ENCODE peak calls at places on chromosome 7, in eight cellular contexts. One of them, this sample, is unnamed.

GRCh38 chr7:85104432-85105205 is 82.2 kb downstream of the SEMA3D start:
- DNase-seq in Peyer's patch: no peak
- DNase-seq in mesothelial cell of epicardium: no peak
- DNase-seq in GM12865: no peak
- DNase-seq in cardiac fibroblast: peak
- DNase-seq in left ventricle myocardium inferior: no peak
- DNase-seq in upper lobe of right lung: no peak
- DNase-seq in B cell: no peak
- DNase-seq in this sample: no peak

GRCh38 chr7:15332962-15333361 is 228.9 kb downstream of the AGMO start:
- DNase-seq in B cell: no peak
- DNase-seq in left ventricle myocardium inferior: no peak
- DNase-seq in GM12865: no peak
- DNase-seq in mesothelial cell of epicardium: no peak
- DNase-seq in cardiac fibroblast: no peak
- DNase-seq in Peyer's patch: no peak
- DNase-seq in upper lobe of right lung: no peak
- DNase-seq in this sample: no peak

GRCh38 chr7:155534691-155535090 is 11.7 kb downstream of the CNPY1 start:
- DNase-seq in left ventricle myocardium inferior: no peak
- DNase-seq in cardiac fibroblast: no peak
- DNase-seq in mesothelial cell of epicardium: no peak
- DNase-seq in upper lobe of right lung: peak
- DNase-seq in B cell: no peak
- DNase-seq in GM12865: no peak
- DNase-seq in Peyer's patch: no peak
- DNase-seq in this sample: peak

GRCh38 chr7:35969055-35969454 is 168.2 kb downstream of the SEPTIN7 start:
- DNase-seq in B cell: no peak
- DNase-seq in left ventricle myocardium inferior: no peak
- DNase-seq in upper lobe of right lung: no peak
- DNase-seq in Peyer's patch: no peak
- DNase-seq in cardiac fibroblast: no peak
- DNase-seq in GM12865: no peak
- DNase-seq in mesothelial cell of epicardium: no peak
- DNase-seq in this sample: no peak

GRCh38 chr7:70619130-70619529 is 512.8 kb upstream of the GALNT17 start:
- DNase-seq in GM12865: no peak
- DNase-seq in upper lobe of right lung: no peak
- DNase-seq in B cell: no peak
- DNase-seq in cardiac fibroblast: no peak
- DNase-seq in mesothelial cell of epicardium: no peak
- DNase-seq in left ventricle myocardium inferior: no peak
- DNase-seq in Peyer's patch: no peak
- DNase-seq in this sample: no peak

GRCh38 chr7:123210986-123211385 is 11.2 kb upstream of the SLC13A1 start:
- DNase-seq in mesothelial cell of epicardium: no peak
- DNase-seq in left ventricle myocardium inferior: no peak
- DNase-seq in Peyer's patch: no peak
- DNase-seq in GM12865: no peak
- DNase-seq in B cell: no peak
- DNase-seq in upper lobe of right lung: no peak
- DNase-seq in cardiac fibroblast: no peak
- DNase-seq in this sample: no peak

GRCh38 chr7:16455591-16455990 is 9.9 kb downstream of the SOSTDC1 start:
- DNase-seq in mesothelial cell of epicardium: no peak
- DNase-seq in left ventricle myocardium inferior: no peak
- DNase-seq in Peyer's patch: no peak
- DNase-seq in upper lobe of right lung: no peak
- DNase-seq in B cell: no peak
- DNase-seq in cardiac fibroblast: no peak
- DNase-seq in GM12865: no peak
- DNase-seq in this sample: no peak

GRCh38 chr7:114653391-114654088 is 238.9 kb downstream of the FOXP2 start:
- DNase-seq in mesothelial cell of epicardium: no peak
- DNase-seq in GM12865: no peak
- DNase-seq in B cell: no peak
- DNase-seq in cardiac fibroblast: no peak
- DNase-seq in left ventricle myocardium inferior: no peak
- DNase-seq in upper lobe of right lung: no peak
- DNase-seq in Peyer's patch: no peak
- DNase-seq in this sample: no peak

GRCh38 chr7:91267558-91267955 is 3.3 kb downstream of the FZD1 start:
- DNase-seq in cardiac fibroblast: peak
- DNase-seq in upper lobe of right lung: no peak
- DNase-seq in B cell: no peak
- DNase-seq in mesothelial cell of epicardium: no peak
- DNase-seq in GM12865: no peak
- DNase-seq in left ventricle myocardium inferior: no peak
- DNase-seq in Peyer's patch: no peak
- DNase-seq in this sample: no peak

GRCh38 chr7:99096124-99096887 is 47.6 kb downstream of the SMURF1 start:
- DNase-seq in GM12865: peak
- DNase-seq in B cell: no peak
- DNase-seq in upper lobe of right lung: no peak
- DNase-seq in left ventricle myocardium inferior: no peak
- DNase-seq in Peyer's patch: no peak
- DNase-seq in cardiac fibroblast: no peak
- DNase-seq in mesothelial cell of epicardium: no peak
- DNase-seq in this sample: no peak

DNA sequence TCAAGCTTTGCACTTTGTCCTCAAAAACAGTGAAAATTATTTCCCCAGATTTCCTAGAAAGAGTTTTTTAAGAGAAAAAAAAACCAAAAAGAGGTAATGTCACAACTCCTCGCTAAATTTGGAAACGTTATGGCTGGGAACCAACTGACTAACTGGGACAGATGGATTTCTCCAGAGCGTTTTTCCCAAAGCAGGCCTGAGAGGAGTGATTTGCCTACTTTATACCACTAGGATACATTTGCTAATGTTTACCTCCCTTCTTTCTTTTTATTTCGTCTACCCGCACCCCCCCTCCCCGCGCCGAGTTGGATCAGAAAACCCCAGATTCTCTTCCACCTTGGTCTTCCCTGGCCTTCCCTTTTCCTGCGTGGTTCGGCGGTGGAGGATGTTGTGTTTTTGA is 7.2 kb downstream of the CPA2 start:
- DNase-seq in upper lobe of right lung: no peak
- DNase-seq in mesothelial cell of epicardium: no peak
- DNase-seq in left ventricle myocardium inferior: no peak
- DNase-seq in GM12865: no peak
- DNase-seq in B cell: no peak
- DNase-seq in cardiac fibroblast: peak
- DNase-seq in Peyer's patch: no peak
- DNase-seq in this sample: no peak
- TF ChIP-seq CTCF in upper lobe of right lung: no peak
- TF ChIP-seq CTCF in mesothelial cell of epicardium: no peak
- TF ChIP-seq CTCF in left ventricle myocardium inferior: peak
- TF ChIP-seq CTCF in GM12865: no peak
- TF ChIP-seq CTCF in B cell: no peak
- TF ChIP-seq CTCF in cardiac fibroblast: peak
- TF ChIP-seq CTCF in Peyer's patch: no peak
- TF ChIP-seq CTCF in this sample: peak

GRCh38 chr7:47232751-47233412 is 349.0 kb downstream of the TNS3 start:
- DNase-seq in GM12865: no peak
- DNase-seq in Peyer's patch: no peak
- DNase-seq in B cell: no peak
- DNase-seq in mesothelial cell of epicardium: no peak
- DNase-seq in upper lobe of right lung: no peak
- DNase-seq in left ventricle myocardium inferior: no peak
- DNase-seq in cardiac fibroblast: no peak
- DNase-seq in this sample: no peak
- TF ChIP-seq CTCF in GM12865: no peak
- TF ChIP-seq CTCF in Peyer's patch: no peak
- TF ChIP-seq CTCF in B cell: no peak
- TF ChIP-seq CTCF in mesothelial cell of epicardium: no peak
- TF ChIP-seq CTCF in upper lobe of right lung: no peak
- TF ChIP-seq CTCF in left ventricle myocardium inferior: peak
- TF ChIP-seq CTCF in cardiac fibroblast: no peak
- TF ChIP-seq CTCF in this sample: peak

GRCh38 chr7:53121374-53121773 is 85.9 kb downstream of the POM121L12 start:
- DNase-seq in cardiac fibroblast: no peak
- DNase-seq in Peyer's patch: no peak
- DNase-seq in GM12865: no peak
- DNase-seq in B cell: no peak
- DNase-seq in upper lobe of right lung: no peak
- DNase-seq in left ventricle myocardium inferior: no peak
- DNase-seq in mesothelial cell of epicardium: no peak
- DNase-seq in this sample: no peak
- TF ChIP-seq CTCF in cardiac fibroblast: no peak
- TF ChIP-seq CTCF in Peyer's patch: no peak
- TF ChIP-seq CTCF in GM12865: no peak
- TF ChIP-seq CTCF in B cell: no peak
- TF ChIP-seq CTCF in upper lobe of right lung: no peak
- TF ChIP-seq CTCF in left ventricle myocardium inferior: no peak
- TF ChIP-seq CTCF in mesothelial cell of epicardium: no peak
- TF ChIP-seq CTCF in this sample: no peak

GRCh38 chr7:156969972-156970420 is 20.5 kb downstream of the NOM1 start:
- DNase-seq in upper lobe of right lung: no peak
- DNase-seq in left ventricle myocardium inferior: no peak
- DNase-seq in B cell: no peak
- DNase-seq in cardiac fibroblast: peak
- DNase-seq in GM12865: no peak
- DNase-seq in Peyer's patch: no peak
- DNase-seq in mesothelial cell of epicardium: peak
- DNase-seq in this sample: no peak
- TF ChIP-seq CTCF in upper lobe of right lung: peak
- TF ChIP-seq CTCF in left ventricle myocardium inferior: peak
- TF ChIP-seq CTCF in B cell: peak
- TF ChIP-seq CTCF in cardiac fibroblast: peak
- TF ChIP-seq CTCF in GM12865: peak
- TF ChIP-seq CTCF in Peyer's patch: no peak
- TF ChIP-seq CTCF in mesothelial cell of epicardium: peak
- TF ChIP-seq CTCF in this sample: peak

GRCh38 chr7:140983802-140984201 is 30.9 kb downstream of the MRPS33 start:
- DNase-seq in left ventricle myocardium inferior: no peak
- DNase-seq in B cell: no peak
- DNase-seq in Peyer's patch: no peak
- DNase-seq in cardiac fibroblast: peak
- DNase-seq in mesothelial cell of epicardium: no peak
- DNase-seq in GM12865: peak
- DNase-seq in upper lobe of right lung: no peak
- DNase-seq in this sample: no peak
- TF ChIP-seq CTCF in left ventricle myocardium inferior: no peak
- TF ChIP-seq CTCF in B cell: no peak
- TF ChIP-seq CTCF in Peyer's patch: no peak
- TF ChIP-seq CTCF in cardiac fibroblast: peak
- TF ChIP-seq CTCF in mesothelial cell of epicardium: peak
- TF ChIP-seq CTCF in GM12865: peak
- TF ChIP-seq CTCF in upper lobe of right lung: peak
- TF ChIP-seq CTCF in this sample: peak

GRCh38 chr7:47792521-47793121 is 155.6 kb downstream of the PKD1L1 start:
- DNase-seq in GM12865: peak
- DNase-seq in upper lobe of right lung: no peak
- DNase-seq in Peyer's patch: no peak
- DNase-seq in mesothelial cell of epicardium: no peak
- DNase-seq in cardiac fibroblast: peak
- DNase-seq in left ventricle myocardium inferior: no peak
- DNase-seq in B cell: no peak
- DNase-seq in this sample: no peak
- TF ChIP-seq CTCF in GM12865: peak
- TF ChIP-seq CTCF in upper lobe of right lung: peak
- TF ChIP-seq CTCF in Peyer's patch: no peak
- TF ChIP-seq CTCF in mesothelial cell of epicardium: no peak
- TF ChIP-seq CTCF in cardiac fibroblast: peak
- TF ChIP-seq CTCF in left ventricle myocardium inferior: peak
- TF ChIP-seq CTCF in B cell: no peak
- TF ChIP-seq CTCF in this sample: peak

GRCh38 chr7:127683776-127684681 is 32.0 kb downstream of the SND1 start:
- DNase-seq in mesothelial cell of epicardium: no peak
- DNase-seq in cardiac fibroblast: peak
- DNase-seq in GM12865: peak
- DNase-seq in upper lobe of right lung: no peak
- DNase-seq in B cell: no peak
- DNase-seq in left ventricle myocardium inferior: no peak
- DNase-seq in Peyer's patch: no peak
- DNase-seq in this sample: no peak

GRCh38 chr7:127678330-127678729 is 26.3 kb downstream of the SND1 start:
- DNase-seq in upper lobe of right lung: no peak
- DNase-seq in left ventricle myocardium inferior: no peak
- DNase-seq in cardiac fibroblast: no peak
- DNase-seq in GM12865: no peak
- DNase-seq in mesothelial cell of epicardium: no peak
- DNase-seq in Peyer's patch: no peak
- DNase-seq in B cell: no peak
- DNase-seq in this sample: no peak

GRCh38 chr7:127682140-127682539 is 30.1 kb downstream of the SND1 start:
- DNase-seq in left ventricle myocardium inferior: no peak
- DNase-seq in Peyer's patch: no peak
- DNase-seq in mesothelial cell of epicardium: no peak
- DNase-seq in B cell: no peak
- DNase-seq in upper lobe of right lung: no peak
- DNase-seq in cardiac fibroblast: no peak
- DNase-seq in GM12865: peak
- DNase-seq in this sample: no peak

GRCh38 chr7:127678947-127679346 is 27.0 kb downstream of the SND1 start:
- DNase-seq in Peyer's patch: no peak
- DNase-seq in B cell: no peak
- DNase-seq in mesothelial cell of epicardium: no peak
- DNase-seq in GM12865: peak
- DNase-seq in upper lobe of right lung: no peak
- DNase-seq in left ventricle myocardium inferior: no peak
- DNase-seq in cardiac fibroblast: peak
- DNase-seq in this sample: no peak

GRCh38 chr7:127680983-127681382 is 29.0 kb downstream of the SND1 start:
- DNase-seq in Peyer's patch: no peak
- DNase-seq in B cell: no peak
- DNase-seq in GM12865: no peak
- DNase-seq in cardiac fibroblast: no peak
- DNase-seq in upper lobe of right lung: no peak
- DNase-seq in left ventricle myocardium inferior: no peak
- DNase-seq in mesothelial cell of epicardium: no peak
- DNase-seq in this sample: no peak
- TF ChIP-seq CTCF in Peyer's patch: no peak
- TF ChIP-seq CTCF in B cell: no peak
- TF ChIP-seq CTCF in GM12865: no peak
- TF ChIP-seq CTCF in cardiac fibroblast: no peak
- TF ChIP-seq CTCF in upper lobe of right lung: no peak
- TF ChIP-seq CTCF in left ventricle myocardium inferior: no peak
- TF ChIP-seq CTCF in mesothelial cell of epicardium: no peak
- TF ChIP-seq CTCF in this sample: no peak

DNA sequence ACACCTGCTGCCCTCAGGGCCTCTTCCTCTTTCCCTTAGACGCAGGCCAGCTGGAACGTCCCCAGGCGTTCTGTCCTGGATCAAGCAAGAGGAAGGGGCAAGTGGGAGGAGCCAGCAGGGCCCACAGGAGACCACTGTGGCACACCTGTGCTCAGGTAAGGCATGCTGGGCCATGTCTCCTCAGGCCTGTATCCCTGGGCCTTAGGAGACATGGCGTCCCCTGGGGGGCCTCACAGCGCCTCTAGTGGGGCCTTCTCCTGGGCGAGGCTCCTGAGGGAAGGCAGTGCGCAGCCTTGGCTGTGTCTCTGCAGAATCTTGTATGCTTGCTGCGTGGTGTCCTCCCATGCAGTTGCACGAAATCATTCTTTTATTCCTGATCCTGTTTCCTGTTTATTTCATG is 31.3 kb downstream of the ZNF783 start:
- DNase-seq in Peyer's patch: no peak
- DNase-seq in GM12865: no peak
- DNase-seq in B cell: peak
- DNase-seq in mesothelial cell of epicardium: peak
- DNase-seq in left ventricle myocardium inferior: no peak
- DNase-seq in cardiac fibroblast: no peak
- DNase-seq in upper lobe of right lung: no peak
- DNase-seq in this sample: no peak
- TF ChIP-seq CTCF in Peyer's patch: no peak
- TF ChIP-seq CTCF in GM12865: no peak
- TF ChIP-seq CTCF in B cell: no peak
- TF ChIP-seq CTCF in mesothelial cell of epicardium: no peak
- TF ChIP-seq CTCF in left ventricle myocardium inferior: no peak
- TF ChIP-seq CTCF in cardiac fibroblast: no peak
- TF ChIP-seq CTCF in upper lobe of right lung: no peak
- TF ChIP-seq CTCF in this sample: no peak

This sample was measured in chondrocyte.